ENCODE peak calls at places on chromosomes 4 and X, in four cellular contexts. H is HepG2, D is WTC11, Y is K562. W is an unnamed sample.

GRCh38 chr4:81257021-81257420 is 42.0 kb upstream of the PRKG2 start:
- DNase-seq in D (no peak), H (no peak), Y (no peak), W (no peak)

GRCh38 chr4:44221407-44221806 is 227.2 kb downstream of the KCTD8 start:
- DNase-seq in D (no peak), H (no peak), Y (no peak), W (no peak)

GRCh38 chrX:110218591-110218990 is 99.3 kb downstream of the AMMECR1 start:
- DNase-seq in H (no peak), D (no peak), Y (no peak), W (no peak)

GRCh38 chr4:128715616-128716015 is 93.9 kb upstream of the JADE1 start:
- DNase-seq in D (no peak), Y (no peak), H (no peak), W (no peak)

GRCh38 chr4:10917475-10918103 is 233.0 kb upstream of the CLNK start:
- DNase-seq in H (no peak), D (no peak), Y (no peak), W (no peak)

GRCh38 chr4:128061566-128062536 is 739 bp downstream of the LARP1B start:
- DNase-seq in H (peak), Y (peak), D (peak), W (no peak)

GRCh38 chrX:68840256-68840655 is 11.4 kb downstream of the EFNB1 start:
- DNase-seq in H (no peak), Y (no peak), D (no peak), W (no peak)

GRCh38 chr4:173478136-173478860 is 51.7 kb downstream of the HAND2 start:
- DNase-seq in H (no peak), Y (no peak), D (no peak), W (no peak)

GRCh38 chrX:133645977-133646750 is 230.9 kb upstream of the GPC4 start:
- DNase-seq in Y (no peak), H (no peak), D (no peak), W (no peak)

GRCh38 chr4:5746829-5747745 is 36.1 kb downstream of the EVC start:
- DNase-seq in D (no peak), Y (no peak), H (no peak), W (no peak)
- TF ChIP-seq ATF2 in D (no peak), Y (no peak), H (no peak), W (no peak)

DNA sequence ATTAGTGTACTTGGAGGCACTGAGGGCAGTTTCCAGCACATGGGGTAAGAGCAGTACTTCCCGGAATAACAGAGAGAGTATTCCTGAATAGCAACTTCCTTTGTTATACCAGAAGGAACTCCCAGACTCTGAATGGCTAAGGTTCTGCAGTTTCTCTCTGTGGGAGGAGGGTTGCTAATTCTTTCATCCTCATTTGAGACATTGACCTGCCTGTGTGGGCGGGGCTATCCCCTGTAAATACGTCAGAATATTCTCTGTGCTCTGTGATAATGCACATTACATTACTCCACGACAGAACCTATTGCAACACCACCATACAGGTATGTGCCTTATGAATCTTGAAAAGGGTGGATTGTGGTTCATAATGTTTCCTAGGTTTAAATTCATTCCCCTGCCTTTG is 52.7 kb downstream of the SPINK2 start:
- DNase-seq in H (no peak), Y (no peak), D (no peak), W (no peak)
- TF ChIP-seq NR2C2 in H (no peak), Y (no peak), D (no peak), W (no peak)

DNA sequence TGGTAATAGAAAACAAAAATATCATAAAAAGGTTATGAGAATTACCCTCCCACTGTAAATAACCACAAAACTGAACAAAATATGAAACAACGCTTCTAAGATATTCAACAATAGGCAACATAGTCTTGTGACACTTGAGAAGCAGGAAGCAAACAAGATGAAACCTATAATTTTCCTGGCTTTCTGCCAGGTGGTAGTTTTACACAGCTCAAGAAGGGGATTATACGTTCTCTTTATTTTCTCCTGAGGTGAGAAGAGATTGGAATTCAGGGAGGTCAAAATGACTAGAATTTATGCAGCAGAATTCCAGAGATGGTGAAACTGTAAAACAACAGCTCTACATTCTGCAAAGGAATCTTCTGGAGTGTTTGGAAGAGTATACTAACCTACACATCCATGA is 186.0 kb downstream of the HHIP start:
- DNase-seq in D (no peak), H (no peak), Y (no peak), W (no peak)
- TF ChIP-seq CREM in D (no peak), H (no peak), Y (no peak), W (no peak)

DNA sequence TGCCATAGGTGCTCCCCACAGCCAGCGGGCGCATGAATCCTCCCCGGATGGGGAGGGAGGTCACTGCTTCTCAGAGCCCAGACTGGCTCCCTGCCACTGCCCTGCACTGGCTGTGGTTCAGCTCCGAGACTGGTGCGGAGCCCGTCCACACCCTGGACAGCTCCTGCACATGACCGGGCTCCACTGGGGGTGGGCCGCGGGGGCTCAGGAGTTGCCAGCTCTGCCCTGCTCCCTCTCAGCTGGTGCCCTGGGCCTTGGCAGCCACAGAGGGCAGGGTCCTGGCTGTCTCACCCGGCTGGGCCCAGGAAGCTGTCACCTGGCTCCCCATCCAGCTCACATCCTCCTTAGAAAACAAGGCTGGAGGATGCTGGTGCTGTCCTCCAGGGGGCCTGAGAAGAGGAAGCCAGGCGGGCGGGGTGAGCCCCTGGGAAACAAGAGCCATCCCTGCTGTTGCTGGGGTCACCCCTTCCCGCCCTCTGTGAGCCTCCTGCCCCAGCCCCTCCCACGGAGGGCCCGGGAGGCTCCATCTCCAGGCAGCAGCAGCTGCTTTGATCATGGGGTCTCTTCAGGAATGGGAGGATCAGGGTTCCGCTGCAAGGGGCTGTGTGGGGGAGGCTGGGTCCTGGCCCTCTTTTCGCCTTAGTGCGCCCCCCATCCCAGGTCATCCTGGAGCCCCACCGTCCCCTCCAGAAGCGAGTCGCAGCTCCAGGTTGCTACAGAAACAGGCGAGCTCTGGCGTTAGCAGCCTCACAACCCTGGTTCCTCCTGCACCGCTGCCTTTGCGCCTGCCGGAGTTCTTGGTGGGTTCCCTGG is 64.7 kb upstream of the ADRA2C start:
- DNase-seq in H (no peak), D (no peak), Y (no peak), W (no peak)
- TF ChIP-seq ATF2 in H (no peak), D (no peak), Y (no peak), W (no peak)

GRCh38 chrX:135346975-135347374 is 37.7 kb downstream of the ETDC start:
- DNase-seq in D (no peak), H (no peak), Y (peak), W (no peak)

GRCh38 chrX:135340827-135341226 is 31.5 kb downstream of the ETDC start:
- DNase-seq in H (no peak), Y (no peak), D (no peak), W (no peak)

GRCh38 chrX:135345328-135345645 is 36.0 kb downstream of the ETDC start:
- DNase-seq in Y (no peak), D (no peak), H (no peak), W (no peak)
- TF ChIP-seq NR2C2 in Y (no peak), D (no peak), H (no peak), W (no peak)

W was measured in GM12878.